ENCODE peak calls at places on chromosomes 7 and 10, in four cellular contexts. Q is GM12878, U is K562, Y is HL-60. N is an unnamed sample.

GRCh38 chr7:80681272-80681885 is 42.9 kb downstream of the CD36 start:
- DNase-seq in Q (no peak), Y (no peak), U (no peak), N (peak; percentile 4)

GRCh38 chr10:26534384-26534783 is 96.2 kb downstream of the APBB1IP start:
- DNase-seq in U (peak; percentile 17), Y (no peak), Q (no peak), N (no peak)

GRCh38 chr10:83541096-83541495 is 598.2 kb upstream of the GHITM start:
- DNase-seq in Y (no peak), U (no peak), Q (no peak), N (no peak)

GRCh38 chr7:130721486-130722277 is 12.3 kb downstream of the KLF14 start:
- DNase-seq in Q (no peak), U (peak; percentile 44), Y (peak; percentile 26), N (no peak)

GRCh38 chr7:151187409-151188251 is 580 bp upstream of the ASB10 start:
- DNase-seq in Q (no peak), Y (no peak), U (no peak), N (no peak)

GRCh38 chr10:85934586-85934985 is 432.0 kb downstream of the GRID1 start:
- DNase-seq in Q (no peak), U (no peak), Y (no peak), N (no peak)

GRCh38 chr7:102412548-102412947 is 16.4 kb downstream of the PRKRIP1 start:
- DNase-seq in U (peak; percentile 66), Q (no peak), Y (peak; percentile 61), N (no peak)

GRCh38 chr10:27784272-27784671 is 38.7 kb upstream of the MKX start:
- DNase-seq in Q (no peak), Y (no peak), U (no peak), N (no peak)

GRCh38 chr7:137146552-137146961 is 197.0 kb downstream of the PTN start:
- DNase-seq in Y (no peak), Q (no peak), U (no peak), N (no peak)

GRCh38 chr10:124243702-124244121 is 150.3 kb upstream of the CHST15 start:
- DNase-seq in Q (no peak), U (no peak), Y (no peak), N (no peak)

GRCh38 chr10:79018591-79019011 is 50.2 kb upstream of the ZMIZ1 start:
- DNase-seq in Q (no peak), Y (no peak), U (no peak), N (no peak)

GRCh38 chr10:69553328-69553727 is 19.9 kb downstream of the NEUROG3 start:
- DNase-seq in U (no peak), Y (no peak), Q (no peak), N (no peak)
- TF ChIP-seq SPI1 in U (no peak), Y (no peak), Q (no peak), N (no peak)

DNA sequence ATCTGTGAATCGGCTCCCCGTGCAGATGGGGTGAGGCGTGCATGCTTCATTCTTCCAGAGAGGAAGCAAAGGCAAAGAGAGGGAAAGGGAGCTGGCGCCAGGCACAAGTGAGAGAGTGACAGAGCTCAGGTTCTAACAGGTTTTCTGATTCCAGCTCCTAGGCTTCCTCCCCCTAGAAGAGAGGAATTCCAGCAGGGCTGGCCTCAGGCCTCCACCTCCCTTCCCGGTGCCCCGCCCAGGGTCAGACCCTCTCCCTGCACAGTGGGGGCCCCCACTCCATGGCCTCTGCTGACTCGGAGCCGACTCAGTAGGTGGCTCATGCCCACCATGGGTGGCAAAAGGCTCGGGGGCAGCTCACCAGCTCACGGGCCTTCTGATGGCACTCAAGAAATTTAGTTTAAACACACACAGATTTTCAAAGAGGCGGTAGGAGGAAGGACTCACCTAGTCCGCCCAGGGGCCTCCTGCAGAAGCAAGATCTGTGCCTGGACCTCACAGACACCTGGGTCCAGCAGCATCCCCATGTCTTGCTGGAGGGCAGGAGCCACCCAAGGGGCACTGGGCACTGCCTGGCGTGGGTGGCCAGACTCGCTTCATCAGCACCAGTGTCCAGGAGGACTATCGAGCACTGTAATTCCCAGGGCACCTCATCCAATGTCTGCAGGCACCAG is 183.5 kb downstream of the MAD1L1 start:
- DNase-seq in Q (no peak), Y (no peak), U (no peak), N (no peak)
- TF ChIP-seq SPI1 in Q (no peak), Y (no peak), U (no peak), N (no peak)

GRCh38 chr7:158586499-158587191 is 978 bp downstream of the PTPRN2 start:
- DNase-seq in Y (no peak), U (no peak), Q (no peak), N (no peak)
- TF ChIP-seq SPI1 in Y (no peak), U (no peak), Q (no peak), N (no peak)

GRCh38 chr10:209357-209756 is 74.1 kb downstream of the ZMYND11 start:
- DNase-seq in Y (no peak), Q (no peak), U (no peak), N (no peak)
- TF ChIP-seq SPI1 in Y (no peak), Q (no peak), U (no peak), N (no peak)

DNA sequence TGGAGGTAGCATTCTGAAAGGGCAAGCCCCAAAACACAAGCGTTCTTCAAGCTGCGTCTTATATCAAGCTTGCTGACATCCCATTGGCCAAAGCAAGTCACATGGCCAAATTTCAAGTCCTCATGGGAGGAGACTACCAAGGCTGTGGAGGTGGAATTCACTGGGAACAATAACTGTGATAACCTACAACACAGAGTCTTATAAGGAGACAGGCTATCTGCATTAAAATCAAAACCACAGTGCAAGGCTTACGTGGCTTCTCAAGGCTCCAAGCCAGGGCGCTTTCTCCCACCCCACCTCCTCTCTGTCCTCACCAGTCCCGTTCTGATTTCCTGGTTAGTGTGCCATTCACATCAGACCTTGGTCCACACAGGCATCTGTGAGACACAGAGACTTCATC is 39.4 kb downstream of the ADRB1 start:
- DNase-seq in Y (no peak), U (no peak), Q (no peak), N (no peak)
- TF ChIP-seq SPI1 in Y (no peak), U (no peak), Q (no peak), N (no peak)

N was measured in GM12891.